ENCODE peak calls at places on chromosomes 13 and 19, in seven cellular contexts. E, R, U, K, D, M and X are unnamed samples.

GRCh38 chr13:101218484-101218883 is 197.8 kb downstream of the NALCN start:
- DNase-seq in D (no peak), U (no peak), M (no peak), K (no peak), R (no peak), E (no peak), X (no peak)

GRCh38 chr13:41284512-41285288 is 21.3 kb upstream of the MTRF1 start:
- DNase-seq in E (peak), R (no peak), D (no peak), M (peak), K (no peak), U (no peak), X (no peak)

GRCh38 chr13:98525452-98525851 is 51.5 kb downstream of the STK24 start:
- DNase-seq in R (no peak), U (no peak), D (no peak), M (no peak), K (no peak), E (no peak), X (no peak)

GRCh38 chr13:27211771-27212364 is 39.5 kb upstream of the RPL21 start:
- DNase-seq in E (no peak), R (no peak), U (no peak), M (peak), D (no peak), K (no peak), X (no peak)

GRCh38 chr19:29384676-29385075 is 141.1 kb upstream of the VSTM2B start:
- DNase-seq in U (peak), D (no peak), K (no peak), E (no peak), R (no peak), M (no peak), X (no peak)

GRCh38 chr13:85651440-85651839 is 147.8 kb downstream of the SLITRK6 start:
- DNase-seq in D (no peak), K (no peak), E (no peak), M (no peak), U (no peak), R (no peak), X (no peak)

GRCh38 chr19:39308531-39309304 is 11.9 kb downstream of the LRFN1 start:
- DNase-seq in R (peak), M (no peak), E (no peak), U (peak), K (no peak), D (no peak), X (peak)

GRCh38 chr19:18422530-18423191 is 3.5 kb downstream of the SSBP4 start:
- DNase-seq in K (peak), D (peak), R (no peak), E (no peak), M (no peak), U (no peak), X (no peak)

GRCh38 chr19:35622750-35623149 is 6.1 kb upstream of the RBM42 start:
- DNase-seq in E (no peak), U (no peak), D (no peak), R (no peak), M (no peak), K (no peak), X (no peak)

GRCh38 chr13:34833562-34834182 is 108.4 kb upstream of the NBEA start:
- DNase-seq in E (no peak), D (no peak), K (peak), U (no peak), R (peak), M (no peak), X (no peak)
- TF ChIP-seq CTCF in E (no peak), D (no peak), K (no peak), U (no peak), R (peak), M (no peak), X (no peak)

GRCh38 chr19:19524053-19524452 is 4.7 kb upstream of the YJEFN3 start:
- DNase-seq in K (no peak), R (no peak), E (no peak), D (no peak), U (no peak), M (no peak), X (no peak)
- TF ChIP-seq CTCF in K (no peak), R (no peak), E (no peak), D (no peak), U (no peak), M (no peak), X (no peak)

GRCh38 chr13:50616101-50616500 is 227.4 kb downstream of the DLEU7 start:
- DNase-seq in U (no peak), E (no peak), R (no peak), K (no peak), M (peak), D (no peak), X (no peak)
- TF ChIP-seq CTCF in U (no peak), E (no peak), R (no peak), K (no peak), M (no peak), D (no peak), X (no peak)

GRCh38 chr19:2269244-2270156 is 12.5 kb downstream of the PEAK3 start:
- DNase-seq in U (peak), M (peak), R (peak), K (peak), E (peak), D (peak), X (peak)
- TF ChIP-seq CTCF in U (no peak), M (peak), R (no peak), K (no peak), E (no peak), D (no peak), X (no peak)

GRCh38 chr13:51583875-51584730 is at the start of gene WDFY2:
- DNase-seq in D (peak), U (peak), K (peak), E (peak), R (peak), M (peak), X (peak)
- TF ChIP-seq CTCF in D (peak), U (peak), K (no peak), E (no peak), R (no peak), M (no peak), X (no peak)

DNA sequence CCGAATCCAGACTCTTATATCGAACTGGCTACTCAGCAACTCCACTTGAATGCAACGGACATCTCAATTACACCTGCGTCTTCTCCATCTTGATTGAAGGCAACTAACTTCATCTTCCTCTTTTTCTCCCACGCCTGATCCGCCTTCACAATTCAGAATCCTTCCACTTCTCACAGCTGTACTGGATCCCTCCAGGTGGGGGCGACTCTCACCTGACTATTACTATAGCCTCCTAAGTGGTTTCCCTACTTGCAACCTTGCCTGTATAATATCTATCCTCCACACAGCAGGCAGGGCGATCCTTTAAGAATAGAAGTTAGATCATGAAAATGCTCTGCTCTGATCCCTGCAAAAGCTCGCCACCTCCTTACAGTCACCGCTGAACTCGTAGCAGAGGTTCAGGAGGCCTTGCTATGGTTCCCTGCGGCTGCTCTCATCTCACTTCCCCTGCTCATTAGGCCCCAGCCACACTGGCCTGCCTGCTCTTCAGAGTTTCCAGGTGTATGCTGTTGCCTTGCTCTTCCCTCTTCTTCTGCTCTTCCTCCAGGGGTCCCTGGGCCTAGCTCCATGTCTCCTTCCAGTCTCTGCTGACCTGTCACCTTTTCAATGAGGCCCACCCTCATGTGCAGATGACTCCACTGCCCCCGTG is 31.9 kb downstream of the RFXAP start:
- DNase-seq in U (no peak), M (no peak), K (peak), D (no peak), R (peak), E (no peak), X (no peak)
- TF ChIP-seq CTCF in U (peak), M (peak), K (no peak), D (no peak), R (peak), E (no peak), X (no peak)